ENCODE peak calls at places on chromosomes 1 and 21, in seven cellular contexts. E, K, I, Q, V, S and J are unnamed samples.

GRCh38 chr1:229171934-229172333 is 99.0 kb upstream of the RAB4A start:
- DNase-seq in E (peak; percentile 83), V (no peak), Q (no peak), S (peak; percentile 75), I (peak; percentile 95), K (no peak), J (no peak)

GRCh38 chr1:173477286-173478098 is at the start of gene PRDX6:
- DNase-seq in Q (peak; percentile 90), S (peak; percentile 59), I (peak; percentile 60), V (peak; percentile 90), E (peak; percentile 53), K (peak; percentile 97), J (peak; percentile 97)

GRCh38 chr1:72283204-72284083 is 1.1 kb upstream of the NEGR1 start:
- DNase-seq in V (peak; percentile 66), Q (peak; percentile 86), E (peak; percentile 52), K (peak; percentile 93), I (peak; percentile 64), S (peak; percentile 60), J (peak; percentile 60)

GRCh38 chr1:41412748-41413147 is 51.5 kb downstream of the FOXO6 start:
- DNase-seq in K (no peak), S (no peak), I (no peak), V (no peak), Q (no peak), E (no peak), J (no peak)

GRCh38 chr1:7642418-7642704 is 128.7 kb upstream of the VAMP3 start:
- DNase-seq in E (no peak), Q (no peak), I (no peak), S (no peak), V (no peak), K (no peak), J (no peak)

GRCh38 chr1:162317659-162318058 is 59.0 kb downstream of the SPATA46 start:
- DNase-seq in E (no peak), K (no peak), Q (no peak), S (no peak), V (no peak), I (no peak), J (no peak)

GRCh38 chr1:17586172-17586963 is 46.9 kb downstream of the ARHGEF10L start:
- DNase-seq in Q (no peak), I (no peak), K (no peak), V (no peak), S (no peak), E (no peak), J (no peak)

GRCh38 chr1:46535063-46535462 is 16.4 kb downstream of the KNCN start:
- DNase-seq in E (peak; percentile 56), I (peak; percentile 61), V (no peak), S (peak; percentile 42), K (no peak), Q (no peak), J (no peak)

GRCh38 chr1:165527673-165528072 is 16.1 kb upstream of the LRRC52 start:
- DNase-seq in V (no peak), I (no peak), K (peak; percentile 68), E (no peak), S (no peak), Q (no peak), J (no peak)

GRCh38 chr1:30787266-30787665 is 29.7 kb upstream of the LAPTM5 start:
- DNase-seq in V (no peak), I (no peak), S (no peak), K (no peak), E (no peak), Q (no peak), J (no peak)

GRCh38 chr1:3066250-3066711 is 2.7 kb upstream of the PRDM16 start:
- DNase-seq in S (peak; percentile 6), Q (peak; percentile 57), K (no peak), V (no peak), I (peak; percentile 85), E (peak; percentile 81), J (peak; percentile 74)

GRCh38 chr1:2074316-2074855 is 24.2 kb downstream of the PRKCZ start:
- DNase-seq in S (no peak), K (no peak), I (no peak), V (no peak), Q (no peak), E (no peak), J (no peak)

GRCh38 chr21:42234026-42234425 is 15.1 kb downstream of the ABCG1 start:
- DNase-seq in I (no peak), E (no peak), K (no peak), S (no peak), V (no peak), Q (no peak), J (no peak)

GRCh38 chr1:201614262-201615015 is 75.5 kb downstream of the NAV1 start:
- DNase-seq in S (no peak), V (no peak), Q (peak; percentile 58), K (no peak), I (no peak), E (peak; percentile 53), J (no peak)

GRCh38 chr1:69946935-69947334 is 258.4 kb downstream of the LRRC40 start:
- DNase-seq in V (no peak), I (no peak), K (no peak), E (no peak), Q (no peak), S (no peak), J (no peak)

GRCh38 chr1:233245191-233245765 is 50.2 kb downstream of the PCNX2 start:
- DNase-seq in V (no peak), Q (no peak), K (peak; percentile 53), I (no peak), E (no peak), S (no peak), J (no peak)

GRCh38 chr1:201535046-201535777 is 3.7 kb upstream of the NAV1 start:
- DNase-seq in I (no peak), S (no peak), K (no peak), V (no peak), Q (no peak), E (no peak), J (peak; percentile 59)

GRCh38 chr1:96309783-96310182 is 411.8 kb upstream of the PTBP2 start:
- DNase-seq in V (no peak), Q (no peak), K (no peak), E (no peak), S (no peak), I (peak; percentile 8), J (peak; percentile 53)

GRCh38 chr1:7515175-7515574 is 255.9 kb upstream of the VAMP3 start:
- DNase-seq in S (no peak), I (peak; percentile 52), Q (no peak), K (no peak), E (no peak), V (no peak), J (no peak)

GRCh38 chr1:233656032-233656620 is 42.2 kb downstream of the KCNK1 start:
- DNase-seq in V (no peak), E (no peak), I (peak; percentile 5), K (no peak), Q (no peak), S (no peak), J (no peak)

GRCh38 chr1:66637146-66637545 is 103.2 kb downstream of the SGIP1 start:
- DNase-seq in E (no peak), V (no peak), Q (no peak), K (no peak), S (no peak), I (no peak), J (no peak)

GRCh38 chr1:1089731-1090423 is 15.8 kb upstream of the RNF223 start:
- DNase-seq in S (peak; percentile 5), I (no peak), K (no peak), Q (peak; percentile 30), V (no peak), E (no peak), J (no peak)

GRCh38 chr1:53899206-53899628 is 5.2 kb downstream of the DIO1 start:
- DNase-seq in K (no peak), I (peak; percentile 31), Q (peak; percentile 61), S (peak; percentile 26), E (peak; percentile 74), V (peak; percentile 39), J (peak; percentile 52)

GRCh38 chr1:31055501-31055900 is 10.0 kb downstream of the PUM1 start:
- DNase-seq in S (no peak), E (no peak), I (peak; percentile 7), V (no peak), K (no peak), Q (no peak), J (no peak)

GRCh38 chr1:85320371-85321131 is 44.1 kb upstream of the BCL10 start:
- DNase-seq in K (no peak), V (no peak), Q (no peak), E (no peak), I (no peak), S (no peak), J (no peak)

GRCh38 chr1:52746189-52746588 is 19.9 kb downstream of the ZYG11B start:
- DNase-seq in Q (no peak), S (no peak), E (no peak), I (no peak), V (no peak), K (no peak), J (no peak)

GRCh38 chr1:52747450-52747849 is 21.2 kb downstream of the ZYG11B start:
- DNase-seq in Q (no peak), K (no peak), S (no peak), I (no peak), E (no peak), V (no peak), J (no peak)

GRCh38 chr1:52751589-52752306 is 25.5 kb downstream of the ZYG11B start:
- DNase-seq in S (no peak), I (peak; percentile 34), K (no peak), Q (no peak), V (peak; percentile 18), E (peak; percentile 42), J (no peak)

GRCh38 chr1:52752427-52752826 is 26.2 kb downstream of the ZYG11B start:
- DNase-seq in E (no peak), S (no peak), V (no peak), I (no peak), Q (no peak), K (no peak), J (no peak)

GRCh38 chr1:52748119-52748518 is 21.9 kb downstream of the ZYG11B start:
- DNase-seq in Q (no peak), K (no peak), V (no peak), I (no peak), S (no peak), E (no peak), J (no peak)
- TF ChIP-seq CTCF in Q (no peak), K (peak; percentile 23), V (peak; percentile 12), I (no peak), S (no peak), E (no peak), J (no peak)

DNA sequence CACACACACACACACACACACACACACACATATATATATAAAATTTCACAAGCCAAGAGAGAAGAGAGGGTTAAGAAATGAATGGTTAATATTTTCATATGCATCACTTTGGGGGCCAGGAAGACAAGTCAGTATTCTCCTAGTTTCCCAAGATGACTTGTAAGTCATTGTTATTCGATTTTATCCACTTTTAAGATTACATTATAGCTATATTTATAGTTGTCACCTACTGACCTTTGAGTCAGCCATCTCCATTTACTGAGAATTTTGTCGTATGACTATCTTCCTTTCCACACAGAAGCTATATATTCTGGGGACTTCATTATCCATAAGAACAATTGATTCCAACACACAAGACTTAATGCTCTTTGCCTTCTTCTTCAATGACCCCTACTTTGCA is 8.9 kb downstream of the LYST start:
- DNase-seq in E (no peak), K (no peak), S (no peak), I (no peak), Q (no peak), V (no peak), J (no peak)
- H3K4me3 ChIP-seq in E (no peak overlapping the region), K (no peak overlapping the region), S (no peak overlapping the region), I (no peak overlapping the region), Q (no peak overlapping the region), V (no peak overlapping the region), J (no peak overlapping the region)

GRCh38 chr1:230642263-230642959 is at the start of gene COG2:
- DNase-seq in E (peak; percentile 97), V (peak; percentile 88), K (peak; percentile 97), Q (peak; percentile 96), S (peak; percentile 95), I (peak; percentile 94), J (peak; percentile 87)
- TF ChIP-seq POLR2A in E (no peak), V (peak; percentile 46), K (peak; percentile 51), Q (peak; percentile 56), S (peak; percentile 78), I (peak; percentile 61), J (no peak)

GRCh38 chr1:200496937-200497336 is 87.1 kb upstream of the ZNF281 start:
- DNase-seq in V (no peak), E (no peak), K (no peak), S (no peak), I (no peak), Q (no peak), J (no peak)
- TF ChIP-seq CTCF in V (no peak), E (no peak), K (no peak), S (no peak), I (no peak), Q (no peak), J (no peak)